ENCODE peak calls at places on chromosomes 13 and 19, in four cellular contexts. C, G, U and H are unnamed samples.

GRCh38 chr19:4066176-4066606 is 508 bp downstream of the ZBTB7A start:
- DNase-seq in G (no peak), U (no peak), C (peak), H (peak)

GRCh38 chr13:29835280-29836061 is 14.9 kb downstream of the UBL3 start:
- DNase-seq in U (no peak), C (no peak), G (no peak), H (no peak)

GRCh38 chr13:34361528-34361927 is 543.6 kb downstream of the RFC3 start:
- DNase-seq in U (no peak), G (no peak), C (no peak), H (no peak)

GRCh38 chr19:23817519-23817918 is 58.8 kb upstream of the ZNF681 start:
- DNase-seq in G (no peak), C (no peak), U (peak), H (no peak)

GRCh38 chr19:16405091-16405490 is 66.7 kb downstream of the EPS15L1 start:
- DNase-seq in C (no peak), G (no peak), U (no peak), H (no peak)

GRCh38 chr13:112770504-112770903 is 80.7 kb downstream of the ATP11A start:
- DNase-seq in C (no peak), U (no peak), G (no peak), H (no peak)

GRCh38 chr13:30892966-30893365 is 13.1 kb upstream of the MEDAG start:
- DNase-seq in C (no peak), G (no peak), U (no peak), H (no peak)

GRCh38 chr19:10701955-10702307 is 692 bp downstream of the QTRT1 start:
- DNase-seq in G (peak), U (no peak), C (peak), H (no peak)

GRCh38 chr13:106568225-106569003 is 477 bp upstream of the ARGLU1 start:
- DNase-seq in C (no peak), G (no peak), U (no peak), H (no peak)

GRCh38 chr13:112486386-112487126 is 101.4 kb downstream of the TUBGCP3 start:
- DNase-seq in C (no peak), U (no peak), G (no peak), H (no peak)

GRCh38 chr19:44662686-44663085 is 8.6 kb upstream of the CEACAM19 start:
- DNase-seq in U (no peak), G (no peak), C (no peak), H (no peak)

GRCh38 chr19:43455321-43456113 is 9.9 kb downstream of the LYPD3 start:
- DNase-seq in C (no peak), U (peak), G (no peak), H (no peak)

GRCh38 chr13:108877300-108877699 is 247.9 kb downstream of the MYO16 start:
- DNase-seq in C (no peak), G (no peak), U (peak), H (no peak)

GRCh38 chr19:10699650-10700335 is 1.4 kb upstream of the QTRT1 start:
- DNase-seq in U (peak), G (no peak), C (peak), H (no peak)

GRCh38 chr19:51698296-51698695 is 5.2 kb downstream of the SPACA6 start:
- DNase-seq in U (no peak), C (no peak), G (no peak), H (peak)

GRCh38 chr13:27006519-27007161 is 165.0 kb downstream of the USP12 start:
- DNase-seq in G (peak), C (no peak), U (no peak), H (peak)

GRCh38 chr19:13070425-13071140 is 32.1 kb downstream of the LYL1 start:
- DNase-seq in C (no peak), U (no peak), G (no peak), H (no peak)

GRCh38 chr19:19686580-19686979 is 17.9 kb downstream of the ZNF101 start:
- DNase-seq in G (no peak), U (no peak), C (no peak), H (no peak)

GRCh38 chr13:51814825-51815650 is 11.1 kb upstream of the DHRS12 start:
- DNase-seq in U (peak), C (peak), G (no peak), H (peak)

GRCh38 chr19:15280915-15281683 is 48.9 kb upstream of the EPHX3 start:
- DNase-seq in C (no peak), U (peak), G (peak), H (peak)

GRCh38 chr13:96851856-96852255 is 142.4 kb downstream of the OXGR1 start:
- DNase-seq in C (no peak), U (no peak), G (no peak), H (no peak)

GRCh38 chr19:35665604-35666003 is 713 bp upstream of the UPK1A start:
- DNase-seq in G (no peak), U (no peak), C (no peak), H (no peak)

GRCh38 chr19:45645631-45646344 is 6.6 kb upstream of the EML2 start:
- DNase-seq in C (peak), U (peak), G (peak), H (peak)

GRCh38 chr13:99308481-99309087 is 1.4 kb upstream of the GPR183 start:
- DNase-seq in G (no peak), U (peak), C (no peak), H (no peak)

GRCh38 chr13:35839746-35840273 is 291.4 kb downstream of the DCLK1 start:
- DNase-seq in G (no peak), C (no peak), U (no peak), H (no peak)

GRCh38 chr13:40586886-40587285 is 79.6 kb downstream of the FOXO1 start:
- DNase-seq in G (no peak), C (no peak), U (no peak), H (no peak)

GRCh38 chr13:38849316-38849715 is 141.3 kb downstream of the STOML3 start:
- DNase-seq in C (no peak), G (no peak), U (peak), H (no peak)

GRCh38 chr13:33610471-33611015 is 207.4 kb upstream of the RFC3 start:
- DNase-seq in U (no peak), G (no peak), C (peak), H (no peak)